ENCODE peak calls at places on chromosomes 4 and X, in six cellular contexts. G is brain microvascular endothelial cell; A is germinal center; X is activated CD4-positive, alpha-beta T cell treated with anti-CD3 and anti-CD28 coated beads, Interleukin-2, amount 50 U/mL, for 24 hours; V is EL; T is activated CD8-positive, alpha-beta memory T cell treated with anti-CD3 and anti-CD28 coated beads, Interleukin-2, amount 50 U/mL, for 48 hours. B is an unnamed sample.

GRCh38 chr4:105679186-105679585 is 29.3 kb downstream of the INTS12 start:
- DNase-seq in G (no peak), A (no peak), X (no peak), V (peak; percentile 1), T (no peak), B (no peak)

GRCh38 chr4:76989391-76990061 is 40.0 kb downstream of the SEPTIN11 start:
- DNase-seq in G (no peak), A (no peak), X (peak; percentile 17), V (no peak), T (peak; percentile 67), B (peak; percentile 54)

GRCh38 chr4:39855909-39856512 is 121.7 kb downstream of the PDS5A start:
- DNase-seq in G (peak; percentile 6), A (no peak), X (no peak), V (peak; percentile 68), T (no peak), B (no peak)

GRCh38 chr4:11543710-11544109 is 115.0 kb upstream of the HS3ST1 start:
- DNase-seq in G (peak; percentile 26), A (no peak), X (no peak), V (no peak), T (no peak), B (no peak)

GRCh38 chr4:112340048-112340447 is 42.9 kb downstream of the ALPK1 start:
- DNase-seq in G (no peak), A (no peak), X (no peak), V (no peak), T (no peak), B (no peak)

GRCh38 chr4:30837131-30837539 is 117.0 kb downstream of the PCDH7 start:
- DNase-seq in G (no peak), A (no peak), X (no peak), V (peak; percentile 10), T (no peak), B (no peak)

GRCh38 chr4:173415885-173416658 is 17.2 kb upstream of the SCRG1 start:
- DNase-seq in G (no peak), A (no peak), X (no peak), V (no peak), T (no peak), B (no peak)

GRCh38 chr4:28146191-28146590 is 1285.5 kb downstream of the STIM2 start:
- DNase-seq in G (no peak), A (no peak), X (no peak), V (no peak), T (no peak), B (no peak)

GRCh38 chrX:31988975-31989374 is 917.1 kb upstream of the FTHL17 start:
- DNase-seq in G (no peak), A (no peak), X (no peak), V (no peak), T (no peak), B (no peak)

GRCh38 chr4:73619351-73619750 is 885 bp downstream of the RASSF6 start:
- DNase-seq in G (no peak), A (no peak), X (no peak), V (no peak), T (no peak), B (no peak)

GRCh38 chr4:122652379-122652778 is 31.5 kb upstream of the IL21 start:
- DNase-seq in G (peak; percentile 79), A (peak; percentile 27), X (no peak), V (peak; percentile 51), T (no peak), B (no peak)